ENCODE peak calls at places on chromosomes 1 and 21, in ten cellular contexts. One of them, this sample, is unnamed. For H3K36me3, the result is how much of the 10 kb centered on the place peaks cover.

GRCh38 chr21:36699026-36699545 is at the start of gene SIM2:
- DNase-seq in fibroblast of lung: peak
- DNase-seq in MM.1S: no peak
- DNase-seq in iPS DF 6.9: no peak
- DNase-seq in upper lobe of left lung: no peak
- DNase-seq in sigmoid colon: no peak
- DNase-seq in SK-N-SH: peak
- DNase-seq in neural progenitor cell: peak
- DNase-seq in endodermal cell: peak
- DNase-seq in aorta: no peak
- DNase-seq in this sample: no peak

GRCh38 chr1:8094481-8095241 is 68.6 kb upstream of the ERRFI1 start:
- DNase-seq in aorta: no peak
- DNase-seq in SK-N-SH: no peak
- DNase-seq in fibroblast of lung: peak
- DNase-seq in upper lobe of left lung: no peak
- DNase-seq in neural progenitor cell: no peak
- DNase-seq in iPS DF 6.9: no peak
- DNase-seq in sigmoid colon: no peak
- DNase-seq in MM.1S: no peak
- DNase-seq in endodermal cell: no peak
- DNase-seq in this sample: peak

GRCh38 chr1:61334718-61335589 is 252.6 kb downstream of the NFIA start:
- DNase-seq in sigmoid colon: peak
- DNase-seq in MM.1S: no peak
- DNase-seq in neural progenitor cell: no peak
- DNase-seq in aorta: peak
- DNase-seq in iPS DF 6.9: no peak
- DNase-seq in endodermal cell: no peak
- DNase-seq in SK-N-SH: peak
- DNase-seq in fibroblast of lung: no peak
- DNase-seq in upper lobe of left lung: no peak
- DNase-seq in this sample: no peak

GRCh38 chr21:34899302-34899701 is 149.8 kb downstream of the RUNX1 start:
- DNase-seq in endodermal cell: no peak
- DNase-seq in sigmoid colon: no peak
- DNase-seq in SK-N-SH: no peak
- DNase-seq in MM.1S: no peak
- DNase-seq in fibroblast of lung: no peak
- DNase-seq in neural progenitor cell: no peak
- DNase-seq in iPS DF 6.9: no peak
- DNase-seq in aorta: no peak
- DNase-seq in upper lobe of left lung: no peak
- DNase-seq in this sample: no peak

GRCh38 chr1:20153000-20153418 is 13.9 kb downstream of the PLA2G2F start:
- DNase-seq in neural progenitor cell: peak
- DNase-seq in iPS DF 6.9: no peak
- DNase-seq in SK-N-SH: peak
- DNase-seq in sigmoid colon: peak
- DNase-seq in MM.1S: no peak
- DNase-seq in aorta: peak
- DNase-seq in upper lobe of left lung: no peak
- DNase-seq in fibroblast of lung: peak
- DNase-seq in endodermal cell: peak
- DNase-seq in this sample: no peak

GRCh38 chr21:43306911-43307676 is 119.8 kb downstream of the SIK1 start:
- DNase-seq in endodermal cell: no peak
- DNase-seq in upper lobe of left lung: peak
- DNase-seq in MM.1S: peak
- DNase-seq in sigmoid colon: peak
- DNase-seq in fibroblast of lung: peak
- DNase-seq in aorta: peak
- DNase-seq in SK-N-SH: peak
- DNase-seq in neural progenitor cell: no peak
- DNase-seq in iPS DF 6.9: no peak
- DNase-seq in this sample: peak

GRCh38 chr1:22141493-22141892 is 1.4 kb downstream of the WNT4 start:
- DNase-seq in fibroblast of lung: no peak
- DNase-seq in MM.1S: no peak
- DNase-seq in aorta: no peak
- DNase-seq in endodermal cell: no peak
- DNase-seq in SK-N-SH: no peak
- DNase-seq in neural progenitor cell: peak
- DNase-seq in sigmoid colon: no peak
- DNase-seq in upper lobe of left lung: no peak
- DNase-seq in iPS DF 6.9: no peak
- DNase-seq in this sample: no peak

GRCh38 chr1:246569248-246570238 is 3.3 kb downstream of the CNST start:
- DNase-seq in MM.1S: no peak
- DNase-seq in iPS DF 6.9: no peak
- DNase-seq in SK-N-SH: no peak
- DNase-seq in sigmoid colon: no peak
- DNase-seq in fibroblast of lung: no peak
- DNase-seq in upper lobe of left lung: no peak
- DNase-seq in aorta: no peak
- DNase-seq in neural progenitor cell: no peak
- DNase-seq in endodermal cell: no peak
- DNase-seq in this sample: no peak

DNA sequence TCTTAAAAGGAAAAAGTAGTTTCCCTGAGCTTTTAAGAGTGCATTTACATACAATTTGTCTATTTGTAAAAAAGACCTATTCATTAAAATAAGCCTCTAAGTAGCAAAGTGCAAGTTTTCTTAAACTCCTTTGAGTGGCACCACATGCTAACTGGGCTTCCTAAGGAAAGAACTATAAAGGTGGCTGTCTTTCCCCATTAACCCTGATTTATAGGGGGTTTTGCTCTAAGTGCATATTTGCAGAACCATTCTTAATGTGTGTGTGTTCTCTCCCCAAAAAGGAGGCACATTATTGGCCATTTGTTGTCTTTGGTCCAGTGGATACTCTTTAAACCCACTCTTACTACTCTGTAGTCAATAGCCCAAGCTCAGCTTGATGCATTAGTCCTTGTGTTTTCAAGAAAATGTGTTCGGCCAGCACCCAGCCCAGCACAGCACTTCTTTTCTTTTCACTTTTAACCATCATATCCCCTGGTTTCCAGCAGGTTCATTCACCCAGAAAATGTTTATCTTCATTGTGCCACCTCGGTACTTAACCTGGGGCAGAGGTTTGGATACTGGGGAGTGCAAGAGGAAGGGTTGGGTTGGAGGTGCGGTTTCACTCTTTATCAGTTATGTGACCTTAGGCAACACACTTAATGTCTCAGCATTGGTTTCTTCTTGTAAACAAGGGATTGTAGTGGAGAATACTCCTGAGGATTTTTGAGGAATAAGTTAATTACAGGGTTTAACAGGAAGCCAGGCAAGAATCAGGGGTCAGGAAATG is 161.9 kb upstream of the UBE2U start:
- DNase-seq in iPS DF 6.9: no peak
- DNase-seq in SK-N-SH: no peak
- DNase-seq in fibroblast of lung: no peak
- DNase-seq in neural progenitor cell: no peak
- DNase-seq in aorta: no peak
- DNase-seq in upper lobe of left lung: no peak
- DNase-seq in sigmoid colon: no peak
- DNase-seq in MM.1S: no peak
- DNase-seq in endodermal cell: no peak
- DNase-seq in this sample: peak
- H3K27ac ChIP-seq in iPS DF 6.9: no peak
- H3K27ac ChIP-seq in SK-N-SH: peak
- H3K27ac ChIP-seq in fibroblast of lung: no peak
- H3K27ac ChIP-seq in neural progenitor cell: no peak
- H3K27ac ChIP-seq in aorta: peak
- H3K27ac ChIP-seq in upper lobe of left lung: peak
- H3K27ac ChIP-seq in sigmoid colon: no peak
- H3K27ac ChIP-seq in MM.1S: no peak
- H3K27ac ChIP-seq in endodermal cell: no peak
- H3K27ac ChIP-seq in this sample: no peak

DNA sequence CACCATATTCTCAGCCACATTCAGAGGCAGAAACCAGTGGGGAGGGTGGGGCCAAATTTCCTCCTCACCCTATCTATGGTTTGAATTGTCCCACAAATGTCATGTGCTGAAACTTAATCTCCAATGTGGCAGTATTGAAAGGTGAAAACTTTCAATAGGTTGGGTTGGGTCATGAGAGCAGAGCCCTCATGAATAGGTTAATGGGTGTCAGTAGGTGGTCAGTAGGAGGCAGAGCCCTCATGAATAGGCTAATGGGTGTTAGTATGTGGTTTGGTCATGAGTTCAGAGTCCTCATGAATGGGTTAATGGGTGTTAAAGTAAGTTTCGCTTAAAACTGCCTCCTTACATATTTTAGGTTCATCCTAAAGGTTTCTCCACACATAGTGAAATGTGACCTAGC is 170.0 kb downstream of the FCRL5 start:
- DNase-seq in fibroblast of lung: no peak
- DNase-seq in aorta: no peak
- DNase-seq in iPS DF 6.9: no peak
- DNase-seq in neural progenitor cell: no peak
- DNase-seq in MM.1S: no peak
- DNase-seq in upper lobe of left lung: no peak
- DNase-seq in SK-N-SH: no peak
- DNase-seq in sigmoid colon: no peak
- DNase-seq in endodermal cell: no peak
- DNase-seq in this sample: no peak
- H3K36me3 ChIP-seq in fibroblast of lung: under half
- H3K36me3 ChIP-seq in aorta: under half
- H3K36me3 ChIP-seq in iPS DF 6.9: under half
- H3K36me3 ChIP-seq in neural progenitor cell: under half
- H3K36me3 ChIP-seq in MM.1S: under half
- H3K36me3 ChIP-seq in upper lobe of left lung: under half
- H3K36me3 ChIP-seq in SK-N-SH: under half
- H3K36me3 ChIP-seq in sigmoid colon: under half
- H3K36me3 ChIP-seq in endodermal cell: under half
- H3K36me3 ChIP-seq in this sample: under half

GRCh38 chr1:31548518-31548898 is 27.8 kb upstream of the TINAGL1 start:
- DNase-seq in upper lobe of left lung: peak
- DNase-seq in iPS DF 6.9: no peak
- DNase-seq in fibroblast of lung: peak
- DNase-seq in endodermal cell: no peak
- DNase-seq in MM.1S: no peak
- DNase-seq in sigmoid colon: no peak
- DNase-seq in aorta: no peak
- DNase-seq in SK-N-SH: peak
- DNase-seq in neural progenitor cell: no peak
- DNase-seq in this sample: peak

GRCh38 chr1:31552489-31552888 is 23.8 kb upstream of the TINAGL1 start:
- DNase-seq in endodermal cell: no peak
- DNase-seq in neural progenitor cell: no peak
- DNase-seq in SK-N-SH: no peak
- DNase-seq in upper lobe of left lung: no peak
- DNase-seq in aorta: no peak
- DNase-seq in fibroblast of lung: no peak
- DNase-seq in sigmoid colon: no peak
- DNase-seq in MM.1S: no peak
- DNase-seq in iPS DF 6.9: no peak
- DNase-seq in this sample: no peak

GRCh38 chr1:31551206-31551605 is 25.1 kb upstream of the TINAGL1 start:
- DNase-seq in SK-N-SH: no peak
- DNase-seq in endodermal cell: no peak
- DNase-seq in fibroblast of lung: peak
- DNase-seq in iPS DF 6.9: no peak
- DNase-seq in aorta: no peak
- DNase-seq in sigmoid colon: no peak
- DNase-seq in upper lobe of left lung: no peak
- DNase-seq in neural progenitor cell: no peak
- DNase-seq in MM.1S: no peak
- DNase-seq in this sample: no peak

GRCh38 chr1:31548899-31549806 is 27.2 kb upstream of the TINAGL1 start:
- DNase-seq in endodermal cell: peak
- DNase-seq in SK-N-SH: peak
- DNase-seq in sigmoid colon: peak
- DNase-seq in fibroblast of lung: peak
- DNase-seq in iPS DF 6.9: peak
- DNase-seq in neural progenitor cell: peak
- DNase-seq in MM.1S: peak
- DNase-seq in aorta: peak
- DNase-seq in upper lobe of left lung: no peak
- DNase-seq in this sample: peak

DNA sequence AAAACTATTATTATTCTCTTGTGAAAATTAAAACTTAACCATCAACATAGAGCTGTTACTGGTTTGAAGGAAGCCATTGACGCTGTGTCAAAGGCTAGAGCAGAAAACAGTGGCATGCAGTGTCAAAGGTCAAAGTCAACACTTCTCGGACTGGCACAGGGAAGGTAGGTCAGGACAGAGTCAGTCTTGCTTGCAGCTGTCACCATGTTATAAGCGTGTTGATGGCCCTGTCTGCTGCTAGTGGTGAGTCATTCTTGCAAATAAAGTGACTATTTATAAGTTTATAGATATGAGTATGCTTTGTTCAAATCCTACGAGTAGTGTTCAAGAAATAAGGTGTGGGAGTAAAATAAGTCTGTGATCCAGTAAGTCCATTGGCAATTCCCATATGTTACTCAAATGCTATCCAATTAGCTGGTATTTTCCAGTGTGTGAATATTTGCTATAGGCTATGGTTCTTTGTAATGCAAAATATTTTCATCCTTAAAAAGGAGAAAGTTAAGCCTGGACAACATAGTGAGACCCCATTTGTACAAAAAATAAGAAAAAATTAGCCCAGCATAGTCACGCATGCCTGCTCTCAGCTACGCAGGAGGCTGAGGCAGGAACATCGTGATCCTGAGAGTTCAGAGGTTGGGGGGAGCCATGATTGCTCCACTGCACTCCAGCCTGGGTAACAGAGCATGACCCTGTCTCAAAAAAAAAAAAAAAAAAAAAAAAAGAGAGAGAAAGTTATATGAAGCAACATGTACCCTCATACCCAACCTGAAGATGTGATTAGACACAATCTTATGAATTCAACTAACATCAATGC is 26.3 kb upstream of the TINAGL1 start:
- DNase-seq in aorta: no peak
- DNase-seq in iPS DF 6.9: no peak
- DNase-seq in SK-N-SH: no peak
- DNase-seq in upper lobe of left lung: no peak
- DNase-seq in fibroblast of lung: no peak
- DNase-seq in MM.1S: no peak
- DNase-seq in sigmoid colon: no peak
- DNase-seq in neural progenitor cell: no peak
- DNase-seq in endodermal cell: no peak
- DNase-seq in this sample: peak
- H3K27ac ChIP-seq in aorta: no peak
- H3K27ac ChIP-seq in iPS DF 6.9: no peak
- H3K27ac ChIP-seq in SK-N-SH: no peak
- H3K27ac ChIP-seq in upper lobe of left lung: no peak
- H3K27ac ChIP-seq in fibroblast of lung: no peak
- H3K27ac ChIP-seq in MM.1S: no peak
- H3K27ac ChIP-seq in sigmoid colon: no peak
- H3K27ac ChIP-seq in neural progenitor cell: no peak
- H3K27ac ChIP-seq in endodermal cell: no peak
- H3K27ac ChIP-seq in this sample: peak

DNA sequence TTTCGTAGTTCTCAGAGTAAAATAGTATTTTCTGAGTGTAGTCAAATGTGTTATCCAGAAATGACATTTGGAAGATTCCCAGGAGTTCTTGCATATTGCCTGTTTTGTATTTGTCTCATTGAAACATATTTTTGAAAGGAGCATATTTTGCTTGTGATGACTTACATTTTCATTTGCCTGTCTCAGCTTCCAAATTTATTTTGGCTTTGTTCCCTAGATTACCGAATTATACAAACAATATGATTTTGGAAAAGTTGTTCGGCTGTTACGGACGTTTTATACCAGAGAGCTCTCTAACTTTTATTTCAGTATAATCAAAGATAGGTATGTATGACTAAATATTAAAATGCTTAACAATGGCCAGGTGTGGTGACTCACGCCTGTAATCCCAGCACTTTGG is 46.0 kb downstream of the IARS2 start:
- DNase-seq in fibroblast of lung: no peak
- DNase-seq in endodermal cell: no peak
- DNase-seq in sigmoid colon: no peak
- DNase-seq in neural progenitor cell: no peak
- DNase-seq in iPS DF 6.9: no peak
- DNase-seq in upper lobe of left lung: no peak
- DNase-seq in SK-N-SH: no peak
- DNase-seq in MM.1S: no peak
- DNase-seq in aorta: no peak
- DNase-seq in this sample: no peak
- H3K36me3 ChIP-seq in fibroblast of lung: under half
- H3K36me3 ChIP-seq in endodermal cell: half or more
- H3K36me3 ChIP-seq in sigmoid colon: half or more
- H3K36me3 ChIP-seq in neural progenitor cell: under half
- H3K36me3 ChIP-seq in iPS DF 6.9: under half
- H3K36me3 ChIP-seq in upper lobe of left lung: under half
- H3K36me3 ChIP-seq in SK-N-SH: half or more
- H3K36me3 ChIP-seq in MM.1S: under half
- H3K36me3 ChIP-seq in aorta: under half
- H3K36me3 ChIP-seq in this sample: under half

This sample was measured in small intestine.